ENCODE peak calls at places on chromosome 1, in five cellular contexts. One of them, this sample, is unnamed.

GRCh38 chr1:228747536-228747935 is 12.3 kb downstream of the RHOU start:
- DNase-seq in iris pigment epithelial cell: no peak
- DNase-seq in right cardiac atrium: no peak
- DNase-seq in tibial artery: no peak
- DNase-seq in cortex of kidney: no peak
- DNase-seq in this sample: peak

GRCh38 chr1:41562328-41562727 is 77.8 kb upstream of the EDN2 start:
- DNase-seq in iris pigment epithelial cell: no peak
- DNase-seq in right cardiac atrium: no peak
- DNase-seq in tibial artery: no peak
- DNase-seq in cortex of kidney: no peak
- DNase-seq in this sample: no peak

GRCh38 chr1:1281533-1282321 is 1.5 kb downstream of the SCNN1D start:
- DNase-seq in iris pigment epithelial cell: peak
- DNase-seq in right cardiac atrium: peak
- DNase-seq in tibial artery: no peak
- DNase-seq in cortex of kidney: no peak
- DNase-seq in this sample: no peak

GRCh38 chr1:5847013-5847654 is 145.1 kb downstream of the NPHP4 start:
- DNase-seq in iris pigment epithelial cell: peak
- DNase-seq in right cardiac atrium: peak
- DNase-seq in tibial artery: no peak
- DNase-seq in cortex of kidney: no peak
- DNase-seq in this sample: peak

GRCh38 chr1:54577612-54578011 is 29.6 kb downstream of the ACOT11 start:
- DNase-seq in iris pigment epithelial cell: peak
- DNase-seq in right cardiac atrium: peak
- DNase-seq in tibial artery: peak
- DNase-seq in cortex of kidney: no peak
- DNase-seq in this sample: no peak

GRCh38 chr1:74083128-74083527 is 114.8 kb downstream of the LRRIQ3 start:
- DNase-seq in iris pigment epithelial cell: no peak
- DNase-seq in right cardiac atrium: no peak
- DNase-seq in tibial artery: no peak
- DNase-seq in cortex of kidney: no peak
- DNase-seq in this sample: no peak

GRCh38 chr1:199269241-199269640 is 630.4 kb downstream of the PTPRC start:
- DNase-seq in iris pigment epithelial cell: no peak
- DNase-seq in right cardiac atrium: no peak
- DNase-seq in tibial artery: no peak
- DNase-seq in cortex of kidney: no peak
- DNase-seq in this sample: no peak

GRCh38 chr1:46246548-46247432 is 773 bp upstream of the RAD54L start:
- DNase-seq in iris pigment epithelial cell: peak
- DNase-seq in right cardiac atrium: peak
- DNase-seq in tibial artery: peak
- DNase-seq in cortex of kidney: peak
- DNase-seq in this sample: peak

GRCh38 chr1:85267313-85267712 is 7.9 kb upstream of the C1orf52 start:
- DNase-seq in iris pigment epithelial cell: no peak
- DNase-seq in right cardiac atrium: no peak
- DNase-seq in tibial artery: no peak
- DNase-seq in cortex of kidney: no peak
- DNase-seq in this sample: no peak